ENCODE peak calls at places on chromosomes 11 and 22, in six cellular contexts. Y, J, H, Z, T and X are unnamed samples.

GRCh38 chr11:72716291-72716690 is 35.9 kb downstream of the ARAP1 start:
- DNase-seq in Y (no peak), J (no peak), H (no peak), Z (no peak), T (no peak), X (no peak)

GRCh38 chr11:73464347-73464746 is 88.1 kb downstream of the RELT start:
- DNase-seq in Y (peak; percentile 32), J (peak; percentile 20), H (no peak), Z (no peak), T (no peak), X (no peak)

GRCh38 chr11:32312206-32312817 is 123.0 kb downstream of the WT1 start:
- DNase-seq in Y (no peak), J (no peak), H (no peak), Z (peak; percentile 46), T (no peak), X (no peak)

GRCh38 chr11:74443071-74443864 is 24.1 kb downstream of the KCNE3 start:
- DNase-seq in Y (no peak), J (no peak), H (peak; percentile 50), Z (peak; percentile 26), T (peak; percentile 28), X (peak; percentile 56)

GRCh38 chr11:60923326-60923725 is 934 bp upstream of the TMEM132A start:
- DNase-seq in Y (no peak), J (no peak), H (no peak), Z (no peak), T (no peak), X (no peak)

GRCh38 chr11:29989181-29989580 is 27.6 kb downstream of the KCNA4 start:
- DNase-seq in Y (no peak), J (no peak), H (no peak), Z (no peak), T (no peak), X (no peak)

GRCh38 chr22:25903294-25903693 is 161.3 kb downstream of the MYO18B start:
- DNase-seq in Y (no peak), J (no peak), H (no peak), Z (no peak), T (peak; percentile 61), X (no peak)

GRCh38 chr11:14908214-14908880 is 16.3 kb upstream of the CYP2R1 start:
- DNase-seq in Y (peak; percentile 52), J (peak; percentile 44), H (peak; percentile 70), Z (peak; percentile 62), T (peak; percentile 49), X (peak; percentile 44)